ENCODE peak calls at places on chromosomes 5 and 9, in eight cellular contexts. Q is lower lobe of right lung, Z is suprapubic skin, W is heart left ventricle, M is colonic mucosa, B is left ventricle myocardium inferior, I is AG04450, Y is astrocyte of the spinal cord. N is an unnamed sample.

GRCh38 chr9:22165144-22165543 is 156.0 kb upstream of the CDKN2B start:
- DNase-seq in I (no peak), Y (peak; percentile 43), Q (no peak), W (no peak), Z (no peak), M (no peak), B (no peak), N (peak; percentile 72)

GRCh38 chr5:143213851-143214363 is 189.6 kb downstream of the NR3C1 start:
- DNase-seq in I (no peak), Z (no peak), Y (peak; percentile 68), M (no peak), Q (no peak), W (no peak), B (no peak), N (no peak)

GRCh38 chr5:138569759-138570158 is 5.4 kb downstream of the HSPA9 start:
- DNase-seq in M (no peak), W (no peak), Y (no peak), B (no peak), Z (no peak), Q (no peak), I (no peak), N (peak; percentile 35)

GRCh38 chr5:133293953-133294352 is 242.1 kb downstream of the HSPA4 start:
- DNase-seq in W (no peak), M (no peak), Q (no peak), Y (no peak), I (no peak), B (no peak), Z (no peak), N (no peak)

GRCh38 chr5:79806741-79807140 is 117.1 kb downstream of the CMYA5 start:
- DNase-seq in W (peak; percentile 31), B (no peak), M (no peak), Q (no peak), Y (no peak), Z (no peak), I (no peak), N (peak; percentile 5)

GRCh38 chr5:180646289-180646962 is 3.0 kb downstream of the FLT4 start:
- DNase-seq in I (no peak), Q (no peak), M (no peak), Z (no peak), B (no peak), W (no peak), Y (no peak), N (no peak)

GRCh38 chr9:26292943-26293342 is 599.7 kb downstream of the CAAP1 start:
- DNase-seq in B (no peak), I (no peak), Y (peak; percentile 74), M (no peak), W (no peak), Z (no peak), Q (no peak), N (peak; percentile 48)

GRCh38 chr5:77133061-77133758 is 46.1 kb upstream of the ZBED3 start:
- DNase-seq in Z (peak; percentile 89), Q (no peak), M (peak; percentile 33), W (peak; percentile 27), B (peak; percentile 32), Y (peak; percentile 98), I (peak; percentile 90), N (peak; percentile 100)

GRCh38 chr5:157543825-157544622 is 31.6 kb downstream of the ADAM19 start:
- DNase-seq in M (no peak), Z (no peak), W (no peak), I (peak; percentile 75), Q (no peak), Y (peak; percentile 78), B (no peak), N (peak; percentile 40)

GRCh38 chr5:73519531-73520283 is 21.5 kb downstream of the BTF3 start:
- DNase-seq in Z (no peak), I (peak; percentile 56), W (peak; percentile 48), Q (no peak), B (no peak), M (peak; percentile 81), Y (peak; percentile 83), N (peak; percentile 84)

GRCh38 chr5:151614565-151614964 is 23.4 kb upstream of the FAT2 start:
- DNase-seq in M (no peak), Q (no peak), Z (no peak), I (no peak), Y (no peak), B (no peak), W (no peak), N (no peak)

GRCh38 chr5:2704806-2705645 is 46.5 kb downstream of the IRX2 start:
- DNase-seq in Z (no peak), Q (no peak), W (no peak), M (no peak), B (no peak), Y (no peak), I (no peak), N (no peak)

GRCh38 chr5:43623048-43623447 is 20.1 kb downstream of the NNT start:
- DNase-seq in W (no peak), Z (no peak), I (no peak), M (no peak), Y (no peak), B (no peak), Q (no peak), N (no peak)

GRCh38 chr5:139966856-139967255 is 76.2 kb downstream of the NRG2 start:
- DNase-seq in B (no peak), I (no peak), W (no peak), Y (no peak), M (no peak), Q (no peak), Z (no peak), N (no peak)

GRCh38 chr5:67245259-67245846 is 48.8 kb upstream of the CD180 start:
- DNase-seq in Q (no peak), I (no peak), W (no peak), B (no peak), Z (no peak), Y (no peak), M (no peak), N (no peak)

GRCh38 chr5:67244345-67244793 is 47.8 kb upstream of the CD180 start:
- DNase-seq in I (no peak), Q (no peak), Y (no peak), M (no peak), Z (no peak), B (no peak), W (peak; percentile 25), N (no peak)

GRCh38 chr5:67243944-67244343 is 47.3 kb upstream of the CD180 start:
- DNase-seq in M (no peak), Y (no peak), I (no peak), W (no peak), Z (no peak), B (no peak), Q (no peak), N (no peak)

GRCh38 chr5:67241326-67241725 is 44.7 kb upstream of the CD180 start:
- DNase-seq in M (no peak), Y (no peak), W (no peak), B (no peak), I (no peak), Q (no peak), Z (no peak), N (no peak)

GRCh38 chr5:67243349-67243748 is 46.8 kb upstream of the CD180 start:
- DNase-seq in Y (no peak), B (no peak), Z (no peak), W (no peak), I (no peak), M (no peak), Q (no peak), N (no peak)
- H3K4me3 ChIP-seq in Y (no peak overlapping the region), B (no peak overlapping the region), Z (no peak overlapping the region), W (no peak overlapping the region), I (no peak overlapping the region), M (no peak overlapping the region), Q (no peak overlapping the region), N (no peak overlapping the region)

DNA sequence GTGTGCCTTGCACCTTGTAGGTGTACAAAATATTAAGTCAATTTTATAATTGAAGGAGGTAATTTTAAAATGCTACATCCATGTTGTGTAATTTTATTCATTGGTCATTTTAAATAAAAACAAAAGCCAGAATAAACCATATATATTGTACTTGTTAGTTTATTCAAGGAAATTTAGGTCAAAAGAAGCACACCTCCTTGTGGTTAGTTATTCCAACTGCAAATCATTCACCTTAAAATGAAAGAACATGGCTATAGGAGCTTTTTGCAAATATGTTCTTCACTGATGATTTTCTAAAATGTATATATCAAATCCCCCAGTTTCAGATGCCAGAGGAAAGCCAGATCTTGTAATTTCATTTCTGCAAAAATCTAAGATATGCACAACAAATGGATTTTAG is 5.4 kb upstream of the MOCS2 start:
- DNase-seq in B (no peak), I (no peak), Z (no peak), Y (peak; percentile 36), M (no peak), W (no peak), Q (no peak), N (peak; percentile 46)
- TF ChIP-seq CTCF in B (no peak), I (peak; percentile 50), Z (no peak), Y (peak; percentile 42), M (no peak), W (no peak), Q (no peak), N (peak; percentile 42)

DNA sequence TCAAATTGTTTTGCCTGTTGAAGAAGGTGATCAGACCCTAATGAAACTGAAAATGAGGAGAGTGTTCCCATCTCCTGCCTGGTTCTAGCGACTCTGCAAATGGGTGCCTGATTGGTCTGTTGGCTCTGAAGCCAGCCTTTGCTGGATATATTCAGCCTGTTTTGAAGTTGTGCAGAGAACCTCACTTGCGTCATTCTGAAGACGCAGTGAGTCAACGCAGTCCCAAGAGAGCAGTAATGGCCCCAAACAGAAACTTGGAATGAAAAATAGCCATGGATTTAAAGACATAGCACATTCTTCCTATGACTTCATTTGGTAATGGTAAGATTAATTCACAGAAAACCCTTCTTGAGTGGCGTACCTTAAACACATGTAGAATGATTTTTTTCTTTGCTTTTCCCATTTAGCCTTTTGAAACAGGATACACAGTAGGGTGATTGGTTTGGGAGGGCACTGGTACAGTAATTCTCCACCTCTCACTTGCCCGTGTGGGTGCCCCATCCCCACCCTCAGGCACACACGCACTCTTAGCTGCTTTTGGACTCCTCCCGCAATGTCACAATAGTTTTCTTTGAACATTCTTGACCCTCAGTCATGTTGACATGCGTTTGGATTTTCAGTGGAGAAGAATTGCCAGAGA is 54.1 kb upstream of the ABL1 start:
- DNase-seq in Y (peak; percentile 96), Z (peak; percentile 78), B (peak; percentile 56), I (peak; percentile 85), W (peak; percentile 79), M (no peak), Q (no peak), N (peak; percentile 100)
- H3K4me3 ChIP-seq in Y (no peak overlapping the region), Z (peak overlapping the region; percentile 28), B (peak overlapping the region; percentile 23), I (peak overlapping the region; percentile 47), W (no peak overlapping the region), M (no peak overlapping the region), Q (peak overlapping the region; percentile 25), N (peak overlapping the region; percentile 30)

GRCh38 chr5:52964138-52964537 is 25.0 kb upstream of the ITGA2 start:
- DNase-seq in W (no peak), Q (no peak), Z (no peak), I (no peak), B (no peak), Y (no peak), M (no peak), N (no peak)
- TF ChIP-seq CTCF in W (no peak), Q (no peak), Z (no peak), I (no peak), B (no peak), Y (no peak), M (no peak), N (peak; percentile 12)

GRCh38 chr5:78362220-78362619 is 1.8 kb downstream of the SCAMP1 start:
- DNase-seq in Z (no peak), I (no peak), Q (no peak), B (no peak), Y (no peak), W (no peak), M (no peak), N (no peak)
- H3K4me3 ChIP-seq in Z (no peak overlapping the region), I (no peak overlapping the region), Q (peak overlapping the region; percentile 98), B (peak overlapping the region; percentile 96), Y (no peak overlapping the region), W (no peak overlapping the region), M (no peak overlapping the region), N (no peak overlapping the region)

GRCh38 chr9:4982720-4983482 is 2.2 kb upstream of the JAK2 start:
- DNase-seq in Y (no peak), W (no peak), Q (no peak), B (no peak), M (no peak), Z (no peak), I (no peak), N (no peak)
- TF ChIP-seq CTCF in Y (no peak), W (no peak), Q (no peak), B (no peak), M (no peak), Z (no peak), I (no peak), N (no peak)